ENCODE peak calls at places on chromosomes 13 and 19, in eight cellular contexts. S is SK-N-SH; L is stomach; J is osteoblast; K is A549; F is uterus; H is naive thymus-derived CD4-positive, alpha-beta T cell; C is ascending aorta. G is an unnamed sample. For H3K4me1, the result is how much of the 10 kb centered on the place peaks cover.

GRCh38 chr13:48491423-48492122 is 41.3 kb downstream of the RCBTB2 start:
- DNase-seq in F (no peak), L (no peak), K (no peak), C (no peak), H (peak), J (peak), S (no peak), G (no peak)

GRCh38 chr13:76339649-76340048 is 546.6 kb downstream of the KCTD12 start:
- DNase-seq in S (no peak), C (no peak), F (no peak), K (no peak), J (no peak), H (no peak), L (no peak), G (no peak)

GRCh38 chr13:101474419-101474957 is 22.0 kb downstream of the ITGBL1 start:
- DNase-seq in K (no peak), F (no peak), C (no peak), J (no peak), H (no peak), L (no peak), S (no peak), G (no peak)

GRCh38 chr13:112071902-112072530 is 5.1 kb downstream of the SOX1 start:
- DNase-seq in J (no peak), H (no peak), F (no peak), C (no peak), K (no peak), L (no peak), S (no peak), G (no peak)

GRCh38 chr19:28555317-28555716 is 657.6 kb downstream of the UQCRFS1 start:
- DNase-seq in L (no peak), H (no peak), F (no peak), K (no peak), C (no peak), S (no peak), J (no peak), G (no peak)

GRCh38 chr19:16609511-16609910 is 18.5 kb downstream of the MED26 start:
- DNase-seq in S (no peak), K (no peak), L (no peak), J (no peak), C (no peak), H (no peak), F (no peak), G (no peak)

GRCh38 chr19:48490980-48491792 is 20.4 kb downstream of the LMTK3 start:
- DNase-seq in S (peak), F (no peak), K (peak), C (no peak), J (peak), L (peak), H (peak), G (peak)

GRCh38 chr13:28636078-28636477 is 22.9 kb upstream of the POMP start:
- DNase-seq in J (no peak), K (no peak), L (no peak), F (no peak), C (no peak), S (no peak), H (no peak), G (no peak)

GRCh38 chr13:37295573-37295972 is 190.1 kb upstream of the CSNK1A1L start:
- DNase-seq in S (no peak), F (no peak), L (peak), C (no peak), H (no peak), K (no peak), J (no peak), G (no peak)

GRCh38 chr13:53342623-53343022 is 314.0 kb downstream of the OLFM4 start:
- DNase-seq in J (no peak), S (no peak), C (no peak), K (no peak), F (no peak), L (no peak), H (no peak), G (no peak)

GRCh38 chr13:75258159-75258782 is 223.7 kb downstream of the TBC1D4 start:
- DNase-seq in H (peak), S (peak), J (no peak), K (no peak), F (no peak), C (no peak), L (no peak), G (no peak)

GRCh38 chr13:40653558-40654318 is 12.7 kb downstream of the FOXO1 start:
- DNase-seq in H (no peak), K (no peak), C (no peak), J (no peak), L (no peak), F (no peak), S (no peak), G (no peak)

GRCh38 chr13:43991773-43992201 is 112.1 kb downstream of the LACC1 start:
- DNase-seq in J (no peak), L (no peak), C (no peak), S (no peak), F (no peak), H (no peak), K (no peak), G (no peak)

GRCh38 chr19:17779281-17779930 is 15.5 kb upstream of the B3GNT3 start:
- DNase-seq in K (peak), L (no peak), S (peak), C (no peak), F (no peak), H (no peak), J (no peak), G (peak)

GRCh38 chr13:28117689-28118377 is 17.5 kb upstream of the FLT3 start:
- DNase-seq in J (no peak), C (no peak), S (no peak), K (no peak), H (no peak), L (peak), F (peak), G (peak)

GRCh38 chr13:48346583-48346982 is 43.0 kb downstream of the RB1 start:
- DNase-seq in H (no peak), S (no peak), J (no peak), L (no peak), F (no peak), K (no peak), C (no peak), G (no peak)

GRCh38 chr19:1355974-1356865 is 27.5 kb upstream of the NDUFS7 start:
- DNase-seq in J (peak), F (peak), K (no peak), S (no peak), L (no peak), C (no peak), H (no peak), G (peak)

GRCh38 chr19:1261863-1262686 is 7.1 kb upstream of the CIRBP start:
- DNase-seq in C (peak), H (no peak), L (peak), S (no peak), F (peak), K (peak), J (peak), G (peak)

GRCh38 chr13:107379398-107380155 is 811.6 kb upstream of the ARGLU1 start:
- DNase-seq in L (no peak), K (no peak), S (no peak), F (no peak), C (no peak), H (no peak), J (no peak), G (no peak)

GRCh38 chr19:15332311-15332996 is at the start of gene BRD4:
- DNase-seq in C (peak), J (peak), H (peak), K (peak), L (peak), S (peak), F (peak), G (peak)
- H3K4me1 ChIP-seq in C (half or more), J (under half), H (under half), K (under half), L (under half), S (under half), F (under half), G (under half)

GRCh38 chr13:94967183-94968039 is 255.1 kb upstream of the SOX21 start:
- DNase-seq in S (peak), J (peak), C (no peak), L (peak), F (no peak), K (peak), H (no peak), G (peak)

GRCh38 chr13:94966380-94966779 is 254.0 kb upstream of the SOX21 start:
- DNase-seq in H (no peak), F (no peak), K (no peak), J (no peak), C (no peak), L (no peak), S (peak), G (no peak)

GRCh38 chr13:94972262-94972661 is 259.9 kb upstream of the SOX21 start:
- DNase-seq in H (no peak), J (no peak), S (no peak), C (no peak), F (no peak), L (no peak), K (no peak), G (no peak)

GRCh38 chr13:94968040-94968756 is 255.9 kb upstream of the SOX21 start:
- DNase-seq in K (peak), L (no peak), J (no peak), H (no peak), S (peak), F (no peak), C (no peak), G (no peak)

DNA sequence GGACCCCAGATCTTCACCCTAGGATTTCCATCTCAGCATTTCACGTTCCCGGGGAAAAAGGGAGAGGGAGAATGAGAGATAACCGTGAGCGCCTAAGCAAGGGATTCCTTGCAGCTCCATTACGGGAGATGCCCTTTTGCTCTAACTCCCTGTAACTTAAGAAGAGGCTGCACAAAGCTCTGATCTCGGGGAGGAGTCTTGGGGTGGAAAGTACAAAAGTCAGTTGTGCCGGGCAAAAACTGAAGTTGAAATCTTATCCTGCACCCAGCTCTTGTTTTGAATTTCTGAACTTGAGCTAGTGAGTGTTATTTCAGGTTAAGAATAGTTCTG is 256.4 kb upstream of the SOX21 start:
- DNase-seq in L (no peak), C (no peak), K (peak), H (no peak), J (no peak), S (no peak), F (no peak), G (no peak)
- H3K4me3 ChIP-seq in L (peak), C (peak), K (peak), H (no peak), J (peak), S (peak), F (no peak), G (no peak)

GRCh38 chr19:35135389-35135909 is 590 bp upstream of the LGI4 start:
- DNase-seq in C (peak), J (peak), L (peak), K (peak), H (peak), F (peak), S (peak), G (peak)
- H3K4me1 ChIP-seq in C (under half), J (under half), L (under half), K (under half), H (under half), F (under half), S (under half), G (under half)

DNA sequence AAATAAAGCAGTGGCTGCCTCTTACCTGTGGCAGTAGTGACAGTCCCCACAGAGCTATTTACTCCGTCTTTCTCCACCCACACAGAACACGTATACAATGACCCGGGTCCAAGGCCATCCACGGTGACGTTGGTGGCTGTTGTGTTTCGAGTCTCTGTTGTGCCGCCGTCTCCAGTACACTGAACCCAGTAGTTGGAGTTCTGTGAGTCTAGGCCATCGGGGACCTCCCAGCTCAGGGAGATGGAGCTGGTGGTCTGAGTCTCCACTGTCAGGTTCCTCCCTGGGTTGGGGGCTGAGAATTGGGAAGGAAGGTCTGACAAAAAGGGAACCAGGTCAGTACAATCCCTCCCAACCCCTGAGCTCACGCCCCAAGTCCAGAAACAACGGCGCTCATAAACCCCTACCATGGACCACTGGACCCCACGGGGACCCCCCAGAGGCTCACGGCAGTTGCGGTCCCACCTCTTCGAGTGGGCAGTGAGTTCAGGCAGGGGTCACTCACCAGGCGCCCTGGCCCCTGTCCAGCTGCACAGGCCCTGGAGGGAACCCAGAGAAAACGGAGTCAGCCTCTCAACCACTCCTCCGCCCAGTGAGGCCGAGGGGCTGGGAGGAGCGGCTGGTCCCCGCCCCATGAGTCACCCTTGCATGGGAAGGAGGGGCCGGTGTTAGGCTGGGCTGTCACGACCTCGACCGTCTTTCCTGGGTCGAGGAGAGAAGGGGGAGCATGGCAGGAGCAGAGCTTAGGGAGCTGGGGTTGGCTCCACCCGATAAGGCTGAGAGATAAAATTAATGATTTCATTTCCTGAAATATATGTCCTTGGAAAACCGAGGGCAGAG is 2.4 kb downstream of the PTPRH start:
- DNase-seq in C (peak), L (peak), S (peak), J (peak), F (peak), H (no peak), K (peak), G (peak)
- H3K4me3 ChIP-seq in C (no peak), L (peak), S (peak), J (peak), F (peak), H (no peak), K (peak), G (no peak)

GRCh38 chr19:19591133-19591825 is 27.2 kb downstream of the PBX4 start:
- DNase-seq in S (no peak), H (no peak), K (peak), C (peak), L (peak), J (peak), F (no peak), G (peak)

GRCh38 chr19:19587776-19588175 is 30.7 kb downstream of the PBX4 start:
- DNase-seq in S (no peak), H (no peak), C (no peak), F (no peak), J (peak), K (no peak), L (no peak), G (peak)

GRCh38 chr19:19584356-19584755 is 34.1 kb downstream of the PBX4 start:
- DNase-seq in F (no peak), J (no peak), L (no peak), C (no peak), K (no peak), S (no peak), H (no peak), G (no peak)

GRCh38 chr19:19592690-19593089 is 25.8 kb downstream of the PBX4 start:
- DNase-seq in J (no peak), L (no peak), K (no peak), C (no peak), H (no peak), S (no peak), F (no peak), G (no peak)

DNA sequence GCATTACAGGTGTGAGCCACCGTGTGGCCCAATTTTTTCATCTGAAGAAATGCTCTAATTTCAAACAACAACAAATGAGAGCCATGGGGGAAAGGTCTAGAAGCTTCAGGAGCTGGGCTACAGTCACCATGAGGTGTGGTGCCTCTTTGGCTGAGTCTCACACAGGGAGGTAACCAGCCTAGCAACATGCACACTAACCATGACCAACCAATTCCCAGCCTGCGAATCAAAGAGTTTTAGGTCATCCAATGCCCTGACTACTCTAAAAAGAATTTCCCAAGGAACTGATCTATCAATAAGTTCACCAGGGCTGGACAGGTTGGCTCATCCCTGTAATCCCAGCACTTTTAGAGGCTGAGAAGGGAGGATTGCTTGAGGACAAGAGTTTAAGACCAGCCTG is 29.9 kb downstream of the PBX4 start:
- DNase-seq in H (no peak), F (no peak), C (no peak), K (no peak), J (peak), S (no peak), L (no peak), G (no peak)
- H3K4me1 ChIP-seq in H (under half), F (under half), C (under half), K (under half), J (under half), S (under half), L (under half), G (under half)